ENCODE peak calls at places on chromosomes 4 and X, in four cellular contexts. W is K562, M is HepG2, K is HCT116. B is an unnamed sample.
A peak's percentile ranks its signal among the peaks of the same experiment; 100 is the strongest.

GRCh38 chr4:177351611-177352010 is 41.9 kb downstream of the NEIL3 start:
- DNase-seq in W (no peak), M (no peak), K (no peak), B (no peak)

GRCh38 chr4:53914313-53915016 is 149.9 kb downstream of the CHIC2 start:
- DNase-seq in W (no peak), M (no peak), K (no peak), B (peak; percentile 56)

GRCh38 chrX:17549005-17549685 is 174.1 kb downstream of the NHS start:
- DNase-seq in W (no peak), M (no peak), K (no peak), B (no peak)

GRCh38 chrX:101229155-101229554 is 9.6 kb downstream of the DRP2 start:
- DNase-seq in W (no peak), M (no peak), K (no peak), B (no peak)

GRCh38 chr4:180558427-180558826 is 1684.8 kb upstream of the TENM3 start:
- DNase-seq in W (no peak), M (no peak), K (no peak), B (no peak)

GRCh38 chr4:115433501-115433900 is 320.1 kb upstream of the NDST4 start:
- DNase-seq in W (no peak), M (no peak), K (no peak), B (no peak)

GRCh38 chr4:42627887-42628646 is 28.8 kb downstream of the ATP8A1 start:
- DNase-seq in W (no peak), M (no peak), K (no peak), B (no peak)

GRCh38 chr4:39354178-39354503 is 12.0 kb downstream of the RFC1 start:
- DNase-seq in W (no peak), M (no peak), K (no peak), B (no peak)

GRCh38 chr4:2852481-2852881 is 8.8 kb downstream of the ADD1 start:
- DNase-seq in W (no peak), M (no peak), K (no peak), B (no peak)

GRCh38 chrX:129823115-129823514 is 20.6 kb downstream of the ZDHHC9 start:
- DNase-seq in W (peak; percentile 50), M (no peak), K (no peak), B (no peak)

GRCh38 chr4:5575941-5576340 is 132.4 kb downstream of the EVC2 start:
- DNase-seq in W (no peak), M (no peak), K (no peak), B (no peak)

GRCh38 chr4:169236901-169237626 is 33.7 kb downstream of the SH3RF1 start:
- DNase-seq in W (no peak), M (no peak), K (no peak), B (no peak)

GRCh38 chr4:124157781-124158180 is 554.8 kb downstream of the ANKRD50 start:
- DNase-seq in W (no peak), M (no peak), K (no peak), B (no peak)

GRCh38 chr4:74671074-74671698 is 123.1 kb downstream of the BTC start:
- DNase-seq in W (peak; percentile 13), M (peak; percentile 69), K (peak; percentile 70), B (no peak)

GRCh38 chr4:175790067-175790466 is 22.0 kb downstream of the GPM6A start:
- DNase-seq in W (no peak), M (no peak), K (no peak), B (no peak)

GRCh38 chr4:95091272-95091671 is 333.5 kb downstream of the BMPR1B start:
- DNase-seq in W (no peak), M (no peak), K (no peak), B (no peak)

GRCh38 chr4:150237110-150237852 is 159.0 kb downstream of the DCLK2 start:
- DNase-seq in W (no peak), M (no peak), K (peak; percentile 12), B (peak; percentile 80)

GRCh38 chr4:93359609-93360008 is 468.9 kb upstream of the ATOH1 start:
- DNase-seq in W (no peak), M (no peak), K (no peak), B (no peak)

GRCh38 chr4:139658185-139658584 is 7.4 kb upstream of the MGST2 start:
- DNase-seq in W (no peak), M (peak; percentile 64), K (no peak), B (no peak)

GRCh38 chr4:13364653-13365052 is 119.5 kb downstream of the RAB28 start:
- DNase-seq in W (no peak), M (no peak), K (no peak), B (no peak)

GRCh38 chr4:166309286-166309685 is 436.2 kb downstream of the TLL1 start:
- DNase-seq in W (no peak), M (no peak), K (no peak), B (no peak)

GRCh38 chr4:120771907-120772306 is 150.6 kb downstream of the PRDM5 start:
- DNase-seq in W (no peak), M (peak; percentile 1), K (no peak), B (no peak)

GRCh38 chrX:107773206-107773605 is 2.4 kb downstream of the TSC22D3 start:
- DNase-seq in W (no peak), M (no peak), K (no peak), B (no peak)

GRCh38 chrX:154401045-154401799 is 3.0 kb downstream of the RPL10 start:
- DNase-seq in W (no peak), M (peak; percentile 70), K (no peak), B (no peak)

GRCh38 chrX:50723006-50723405 is 91.0 kb downstream of the SHROOM4 start:
- DNase-seq in W (no peak), M (no peak), K (no peak), B (no peak)

GRCh38 chrX:20431486-20431885 is 164.8 kb upstream of the RPS6KA3 start:
- DNase-seq in W (no peak), M (peak; percentile 31), K (no peak), B (no peak)

GRCh38 chrX:107483976-107484726 is 34.7 kb downstream of the FRMPD3 start:
- DNase-seq in W (peak; percentile 32), M (no peak), K (no peak), B (no peak)

GRCh38 chr4:112147697-112148096 is 2.4 kb downstream of the FAM241A start:
- DNase-seq in W (no peak), M (no peak), K (no peak), B (no peak)

GRCh38 chr4:107740381-107740780 is 20.3 kb upstream of the PAPSS1 start:
- DNase-seq in W (no peak), M (no peak), K (no peak), B (no peak)

GRCh38 chr4:142129931-142130330 is 493.5 kb downstream of the IL15 start:
- DNase-seq in W (no peak), M (no peak), K (no peak), B (no peak)

GRCh38 chr4:87078987-87079469 is 141.4 kb downstream of the KLHL8 start:
- DNase-seq in W (no peak), M (no peak), K (no peak), B (no peak)

GRCh38 chr4:77994194-77994721 is 62.9 kb upstream of the FRAS1 start:
- DNase-seq in W (peak; percentile 8), M (peak; percentile 84), K (peak; percentile 71), B (no peak)

DNA sequence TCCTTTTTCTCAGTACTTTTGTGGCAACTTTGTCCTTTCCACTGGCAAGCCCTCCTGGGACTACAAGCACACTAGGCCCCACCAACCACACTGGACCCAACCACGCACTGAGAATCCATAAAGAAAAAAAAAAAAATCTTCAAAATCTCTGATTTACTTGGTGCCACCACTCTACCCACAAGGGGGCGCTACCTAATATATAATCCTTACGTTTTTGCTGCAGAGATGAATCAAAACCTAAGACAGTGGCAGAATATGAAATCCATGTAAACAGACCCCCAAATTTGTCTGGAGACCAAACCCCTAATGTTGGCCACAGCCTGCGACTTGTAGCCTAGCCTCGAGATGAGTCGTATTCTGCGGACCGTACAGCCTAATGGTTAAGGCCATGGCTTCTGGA is 63.5 kb upstream of the ARHGAP36 start:
- DNase-seq in W (peak; percentile 24), M (no peak), K (no peak), B (no peak)
- TF ChIP-seq CTCF in W (peak; percentile 36), M (peak; percentile 41), K (peak; percentile 37), B (peak; percentile 83)

DNA sequence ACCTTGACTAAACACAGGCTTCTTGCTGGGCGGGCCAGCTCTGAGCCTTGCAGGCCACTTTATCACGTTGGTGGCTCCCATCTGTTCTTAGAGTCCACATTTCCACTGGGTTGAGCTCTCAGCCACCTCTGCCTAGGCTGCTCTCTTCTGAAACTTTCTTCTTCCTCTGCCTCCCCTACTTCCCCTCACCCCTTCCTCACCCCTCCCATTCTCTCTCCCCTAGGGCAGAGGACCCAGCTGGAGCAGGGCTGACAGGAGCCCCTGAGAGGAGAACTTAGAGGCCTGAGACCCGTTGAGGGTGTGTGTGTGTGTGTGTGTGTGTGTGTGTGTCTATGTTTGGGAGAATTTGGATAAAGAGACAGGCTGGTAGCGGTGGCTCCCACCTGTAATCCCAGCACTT is 19.9 kb upstream of the TMSB4X start:
- DNase-seq in W (no peak), M (no peak), K (no peak), B (no peak)
- H3K27ac ChIP-seq in W (peak overlapping the region; percentile 99), M (no peak overlapping the region), K (no peak overlapping the region), B (no peak overlapping the region)

GRCh38 chr4:161642708-161643107 is 521.1 kb downstream of the FSTL5 start:
- DNase-seq in W (no peak), M (no peak), K (no peak), B (no peak)
- TF ChIP-seq TCF7L2 in W (no peak), M (no peak), K (no peak), B (no peak)

DNA sequence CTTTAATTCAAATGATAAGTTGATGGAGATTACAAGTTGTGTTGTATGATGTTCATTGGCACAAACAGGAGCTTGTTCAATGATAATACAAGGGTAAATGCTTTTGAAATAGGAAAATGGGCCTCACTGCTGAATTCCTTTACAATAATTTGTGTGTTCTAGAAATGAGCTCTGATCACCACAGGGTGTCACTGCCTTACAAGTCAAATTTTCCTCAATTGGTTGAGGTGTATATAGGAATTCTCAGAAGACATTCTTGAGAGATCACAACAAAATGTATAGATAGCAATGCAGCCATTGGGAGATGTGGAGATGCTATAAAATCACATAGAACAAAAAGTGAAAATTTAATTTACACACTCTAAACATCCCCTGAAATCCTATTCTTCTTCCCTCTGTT is 49.6 kb downstream of the KLF8 start:
- DNase-seq in W (no peak), M (peak; percentile 8), K (peak; percentile 3), B (peak; percentile 2)
- TF ChIP-seq CTCF in W (peak; percentile 4), M (peak; percentile 55), K (peak; percentile 7), B (peak; percentile 35)

GRCh38 chr4:76280488-76281441 is 25.8 kb upstream of the STBD1 start:
- DNase-seq in W (no peak), M (no peak), K (no peak), B (no peak)

GRCh38 chr4:76278583-76278982 is 27.1 kb downstream of the FAM47E start:
- DNase-seq in W (no peak), M (no peak), K (no peak), B (no peak)

GRCh38 chr4:76277667-76278066 is 26.1 kb downstream of the FAM47E start:
- DNase-seq in W (no peak), M (no peak), K (no peak), B (no peak)

GRCh38 chr4:76276813-76277212 is 25.3 kb downstream of the FAM47E start:
- DNase-seq in W (no peak), M (no peak), K (no peak), B (no peak)

GRCh38 chr4:76279462-76279861 is 27.1 kb upstream of the STBD1 start:
- DNase-seq in W (no peak), M (no peak), K (no peak), B (no peak)
- H3K27ac ChIP-seq in W (no peak overlapping the region), M (no peak overlapping the region), K (no peak overlapping the region), B (no peak overlapping the region)

GRCh38 chr4:25029479-25030282 is 1.1 kb downstream of the LGI2 start:
- DNase-seq in W (no peak), M (no peak), K (no peak), B (no peak)
- TF ChIP-seq TCF7L2 in W (no peak), M (no peak), K (no peak), B (no peak)

GRCh38 chrX:63686878-63687714 is 97.9 kb downstream of the ARHGEF9 start:
- DNase-seq in W (peak; percentile 20), M (peak; percentile 23), K (peak; percentile 3), B (peak; percentile 35)
- TF ChIP-seq CTCF in W (peak; percentile 40), M (peak; percentile 72), K (peak; percentile 63), B (peak; percentile 76)

B was measured in Panc1.